ENCODE peak calls at places on chromosomes 6 and 20, in six cellular contexts. M is WTC11, U is GM13977, H is neural progenitor cell, K is epithelial cell of esophagus, E is HCT116. C is an unnamed sample.

GRCh38 chr6:137401058-137401457 is 93.1 kb downstream of the OLIG3 start:
- DNase-seq in M (no peak), U (no peak), H (no peak), K (no peak), E (no peak), C (no peak)

GRCh38 chr6:40556023-40556422 is 31.1 kb downstream of the LRFN2 start:
- DNase-seq in M (peak; percentile 38), U (no peak), H (peak; percentile 24), K (no peak), E (no peak), C (no peak)

GRCh38 chr6:15327271-15327670 is 81.4 kb downstream of the JARID2 start:
- DNase-seq in M (no peak), U (no peak), H (peak; percentile 22), K (peak; percentile 18), E (peak; percentile 10), C (peak; percentile 48)

GRCh38 chr6:98928688-98929087 is 19.1 kb downstream of the FBXL4 start:
- DNase-seq in M (no peak), U (no peak), H (no peak), K (no peak), E (no peak), C (no peak)

GRCh38 chr20:33415948-33416347 is 14.6 kb upstream of the CDK5RAP1 start:
- DNase-seq in M (peak; percentile 52), U (no peak), H (peak; percentile 67), K (peak; percentile 24), E (no peak), C (no peak)

GRCh38 chr6:138588805-138589434 is 89.6 kb upstream of the NHSL1 start:
- DNase-seq in M (peak; percentile 65), U (peak; percentile 65), H (peak; percentile 74), K (peak; percentile 78), E (peak; percentile 67), C (peak; percentile 68)

GRCh38 chr6:41066867-41067304 is 5.3 kb downstream of the OARD1 start:
- DNase-seq in M (peak; percentile 66), U (peak; percentile 28), H (peak; percentile 75), K (peak; percentile 86), E (peak; percentile 70), C (peak; percentile 30)

GRCh38 chr20:35601021-35601973 is 14.3 kb upstream of the SPAG4 start:
- DNase-seq in M (peak; percentile 80), U (peak; percentile 86), H (peak; percentile 92), K (peak; percentile 83), E (no peak), C (peak; percentile 84)

GRCh38 chr6:43636312-43636667 is 650 bp downstream of the MAD2L1BP start:
- DNase-seq in M (no peak), U (no peak), H (no peak), K (peak; percentile 21), E (no peak), C (no peak)

GRCh38 chr6:166989427-166990034 is 9.7 kb upstream of the CEP43 start:
- DNase-seq in M (peak; percentile 16), U (peak; percentile 46), H (peak; percentile 9), K (peak; percentile 50), E (no peak), C (peak; percentile 32)
- TF ChIP-seq CTCF in M (no peak), U (peak; percentile 74), H (peak; percentile 44), K (peak; percentile 65), E (peak; percentile 48), C (peak; percentile 67)

GRCh38 chr6:4250645-4251044 is 115.3 kb upstream of the ECI2 start:
- DNase-seq in M (no peak), U (no peak), H (no peak), K (no peak), E (no peak), C (no peak)

GRCh38 chr6:4258733-4259132 is 123.4 kb upstream of the ECI2 start:
- DNase-seq in M (no peak), U (no peak), H (peak; percentile 15), K (peak; percentile 28), E (no peak), C (no peak)

GRCh38 chr6:4259391-4259790 is 124.0 kb upstream of the ECI2 start:
- DNase-seq in M (no peak), U (no peak), H (no peak), K (peak; percentile 83), E (no peak), C (no peak)

GRCh38 chr6:4256969-4257368 is 121.6 kb upstream of the ECI2 start:
- DNase-seq in M (no peak), U (no peak), H (no peak), K (no peak), E (no peak), C (no peak)

DNA sequence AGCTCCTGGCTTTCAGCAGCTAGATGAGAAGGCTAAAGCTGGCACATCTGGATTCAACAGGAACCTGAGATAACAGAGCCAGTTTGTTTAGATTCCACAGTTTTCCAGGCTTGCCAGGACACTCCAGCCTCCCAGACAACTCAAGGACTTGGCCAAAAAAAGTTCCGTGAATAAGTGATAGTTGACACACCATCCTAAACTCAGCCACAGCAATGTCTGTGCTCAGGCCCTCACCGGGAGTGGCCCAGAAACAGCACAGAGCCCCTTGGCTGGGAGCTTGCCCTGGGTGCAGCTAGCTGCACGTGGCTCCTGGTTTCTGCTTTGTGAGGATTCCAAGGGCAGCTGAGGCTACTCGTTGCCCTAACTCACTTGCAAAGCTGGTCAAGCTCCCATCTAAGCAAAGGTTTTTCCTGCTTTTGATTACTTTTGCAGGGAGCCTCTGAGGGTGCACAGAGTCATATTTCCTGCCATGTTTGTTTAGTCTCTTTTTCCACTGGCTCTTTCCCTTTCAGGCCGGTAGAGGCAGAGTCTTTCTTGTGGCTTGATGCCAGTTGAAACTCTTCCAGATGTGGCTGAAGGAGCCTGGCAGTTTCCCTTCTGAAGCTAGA is 118.3 kb upstream of the ECI2 start:
- DNase-seq in M (no peak), U (no peak), H (no peak), K (peak; percentile 70), E (peak; percentile 10), C (no peak)
- TF ChIP-seq CTCF in M (no peak), U (no peak), H (no peak), K (peak; percentile 82), E (peak; percentile 53), C (no peak)

DNA sequence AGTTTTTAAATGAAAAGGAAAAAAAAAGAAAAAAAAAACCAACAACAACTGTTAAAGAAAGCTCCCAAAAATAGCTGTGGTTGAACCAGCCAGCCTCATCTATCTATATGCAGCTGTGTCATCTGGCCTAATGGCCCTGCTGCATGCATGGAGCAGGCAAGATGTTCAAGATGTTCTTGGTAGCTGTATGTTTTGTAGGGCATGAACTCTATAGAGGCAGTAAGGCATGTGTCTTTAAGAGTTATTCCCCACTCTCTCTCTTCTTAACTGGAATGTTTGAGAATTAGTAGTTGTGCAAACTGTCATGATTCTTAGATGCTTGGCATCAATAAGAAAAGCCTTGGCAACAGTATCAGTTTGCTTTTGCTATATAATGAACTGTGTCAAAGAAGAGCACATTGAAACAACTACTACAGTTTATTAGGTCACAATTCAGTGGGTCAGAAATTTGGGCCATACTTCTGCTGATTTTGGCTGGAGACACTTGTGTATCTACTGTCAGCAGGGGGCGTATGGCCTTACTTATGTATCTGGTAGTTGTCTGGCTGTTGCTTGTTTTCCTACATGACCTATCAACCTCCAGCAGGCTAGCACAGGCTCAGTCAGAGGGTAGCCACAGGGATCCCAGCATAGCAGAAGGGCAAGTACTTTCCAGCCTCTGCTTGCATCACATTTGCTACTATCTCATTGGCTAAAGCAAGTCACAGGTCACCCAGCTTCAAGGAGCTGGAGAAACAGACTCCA is 56.1 kb upstream of the LAMP5 start:
- DNase-seq in M (peak; percentile 47), U (no peak), H (peak; percentile 68), K (peak; percentile 63), E (peak; percentile 10), C (no peak)
- TF ChIP-seq CTCF in M (no peak), U (peak; percentile 43), H (peak; percentile 50), K (peak; percentile 33), E (peak; percentile 55), C (peak; percentile 20)

DNA sequence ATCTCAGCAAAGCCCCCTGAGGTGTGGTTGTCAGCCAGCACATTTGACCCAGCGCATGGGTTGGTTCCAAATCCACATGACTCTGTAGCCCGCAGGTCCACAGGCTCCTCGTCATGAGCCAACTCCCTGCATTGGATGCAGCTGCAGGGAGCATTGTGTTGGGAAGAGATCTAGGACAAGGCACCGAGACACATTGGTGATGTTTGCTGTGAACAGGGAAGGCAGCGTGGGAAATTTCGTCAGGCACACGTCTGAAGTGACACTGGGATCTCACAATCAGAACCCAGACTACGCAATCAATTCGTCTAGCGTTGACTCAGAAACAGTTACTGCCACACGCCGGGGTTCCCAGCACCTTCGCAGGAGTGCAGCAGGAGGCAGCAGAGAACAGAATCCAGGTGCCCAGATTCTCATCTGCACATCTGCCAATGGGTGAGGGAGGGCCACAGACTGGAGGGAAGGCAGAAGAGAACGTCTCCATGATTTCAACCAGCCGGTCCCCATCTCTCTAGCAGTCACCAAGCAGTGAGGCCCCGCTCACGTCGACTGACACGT is 177.0 kb downstream of the TTLL2 start:
- DNase-seq in M (peak; percentile 54), U (no peak), H (peak; percentile 44), K (no peak), E (peak; percentile 33), C (no peak)
- TF ChIP-seq CTCF in M (no peak), U (peak; percentile 0), H (peak; percentile 41), K (no peak), E (peak; percentile 56), C (peak; percentile 17)

DNA sequence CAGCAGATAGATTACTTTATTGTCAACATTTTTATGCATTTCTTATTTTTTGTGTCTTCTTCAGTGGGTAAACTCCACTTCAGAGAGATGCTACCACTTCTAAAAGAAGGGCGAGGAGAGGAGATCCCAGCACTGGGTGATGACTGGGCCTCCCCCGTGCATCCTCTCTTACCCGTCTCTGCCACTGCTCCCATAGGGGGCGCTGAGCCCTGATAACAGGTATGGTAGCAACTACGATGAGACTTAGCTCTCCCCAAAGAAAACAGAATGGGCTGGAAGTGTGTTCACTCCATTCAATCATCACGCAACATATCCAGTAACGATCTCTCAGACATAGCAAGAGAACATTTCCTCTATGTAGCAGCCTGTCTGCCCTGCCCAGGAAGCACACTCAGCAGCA is 533.3 kb upstream of the CDH4 start:
- DNase-seq in M (peak; percentile 76), U (no peak), H (peak; percentile 56), K (no peak), E (no peak), C (peak; percentile 9)
- TF ChIP-seq CTCF in M (no peak), U (no peak), H (peak; percentile 58), K (no peak), E (no peak), C (no peak)

GRCh38 chr6:165231581-165232276 is 77.7 kb downstream of the C6orf118 start:
- DNase-seq in M (peak; percentile 15), U (no peak), H (peak; percentile 52), K (peak; percentile 66), E (peak; percentile 6), C (no peak)
- TF ChIP-seq CTCF in M (no peak), U (no peak), H (peak; percentile 81), K (peak; percentile 82), E (peak; percentile 45), C (no peak)

C was measured in GM10248.